ENCODE peak calls at places on chromosomes 11 and 22, in four cellular contexts. K, E, J and C are unnamed samples.

GRCh38 chr11:50077526-50077925 is 44.9 kb downstream of the OR4C45 start:
- DNase-seq in K (no peak), J (no peak), E (no peak), C (no peak)

GRCh38 chr22:37758698-37759097 is 49.0 kb upstream of the GCAT start:
- DNase-seq in K (no peak), E (no peak), J (no peak), C (no peak)

GRCh38 chr11:119629085-119629484 is 99.9 kb downstream of the NECTIN1 start:
- DNase-seq in K (no peak), E (no peak), J (no peak), C (no peak)

GRCh38 chr22:40120783-40121182 is 56.9 kb upstream of the TNRC6B start:
- DNase-seq in J (no peak), K (no peak), E (no peak), C (no peak)

GRCh38 chr22:47000256-47000655 is 237.8 kb downstream of the TBC1D22A start:
- DNase-seq in J (no peak), K (no peak), E (no peak), C (no peak)

GRCh38 chr22:45996241-45997076 is 19.5 kb upstream of the WNT7B start:
- DNase-seq in J (no peak), K (peak), E (peak), C (no peak)

GRCh38 chr22:47213571-47214230 is 451.3 kb downstream of the TBC1D22A start:
- DNase-seq in K (peak), J (peak), E (peak), C (no peak)

GRCh38 chr22:36252754-36253522 is at the start of gene APOL1:
- DNase-seq in J (no peak), K (peak), E (peak), C (no peak)

GRCh38 chr11:45180888-45181594 is 34.6 kb downstream of the PRDM11 start:
- DNase-seq in J (peak), K (peak), E (peak), C (no peak)

GRCh38 chr22:16601437-16602223 is 9.0 kb upstream of the CCT8L2 start:
- DNase-seq in E (peak), K (no peak), J (peak), C (no peak)

GRCh38 chr22:38402204-38402603 is 52.8 kb downstream of the KCNJ4 start:
- DNase-seq in E (no peak), J (no peak), K (no peak), C (no peak)

GRCh38 chr22:37560682-37561208 is 465 bp downstream of the CDC42EP1 start:
- DNase-seq in K (peak), J (peak), E (no peak), C (no peak)

GRCh38 chr11:131839326-131839725 is 468.9 kb downstream of the NTM start:
- DNase-seq in J (no peak), K (no peak), E (no peak), C (no peak)

GRCh38 chr11:113238721-113239120 is 75.7 kb upstream of the TTC12 start:
- DNase-seq in E (no peak), K (no peak), J (no peak), C (no peak)
- TF ChIP-seq CTCF in E (no peak), K (no peak), J (no peak), C (no peak)

GRCh38 chr22:29837780-29838598 is at the start of gene ASCC2:
- DNase-seq in E (peak), K (peak), J (peak), C (peak)
- TF ChIP-seq CTCF in E (no peak), K (no peak), J (no peak), C (no peak)

GRCh38 chr22:20260071-20260722 is 7.9 kb downstream of the RTN4R start:
- DNase-seq in K (no peak), E (no peak), J (no peak), C (no peak)

GRCh38 chr22:20256562-20257473 is 11.3 kb downstream of the RTN4R start:
- DNase-seq in J (no peak), E (no peak), K (no peak), C (no peak)

GRCh38 chr22:20259336-20259705 is 8.8 kb downstream of the RTN4R start:
- DNase-seq in J (no peak), E (no peak), K (no peak), C (no peak)

GRCh38 chr22:20257474-20258299 is 10.4 kb downstream of the RTN4R start:
- DNase-seq in E (no peak), J (no peak), K (no peak), C (no peak)

GRCh38 chr22:20258584-20259335 is 9.4 kb downstream of the RTN4R start:
- DNase-seq in E (no peak), J (peak), K (no peak), C (no peak)
- TF ChIP-seq CTCF in E (peak), J (peak), K (no peak), C (no peak)

GRCh38 chr11:76512851-76513653 is 68.2 kb downstream of the EMSY start:
- DNase-seq in E (peak), K (no peak), J (peak), C (no peak)
- TF ChIP-seq CTCF in E (no peak), K (peak), J (peak), C (no peak)

GRCh38 chr11:127074151-127074761 is 73.7 kb upstream of the KIRREL3 start:
- DNase-seq in K (peak), E (peak), J (peak), C (no peak)
- TF ChIP-seq CTCF in K (no peak), E (peak), J (peak), C (no peak)

GRCh38 chr11:2885017-2885675 is 429 bp downstream of the CDKN1C start:
- DNase-seq in E (peak), J (peak), K (peak), C (no peak)
- TF ChIP-seq CTCF in E (no peak), J (no peak), K (no peak), C (no peak)

DNA sequence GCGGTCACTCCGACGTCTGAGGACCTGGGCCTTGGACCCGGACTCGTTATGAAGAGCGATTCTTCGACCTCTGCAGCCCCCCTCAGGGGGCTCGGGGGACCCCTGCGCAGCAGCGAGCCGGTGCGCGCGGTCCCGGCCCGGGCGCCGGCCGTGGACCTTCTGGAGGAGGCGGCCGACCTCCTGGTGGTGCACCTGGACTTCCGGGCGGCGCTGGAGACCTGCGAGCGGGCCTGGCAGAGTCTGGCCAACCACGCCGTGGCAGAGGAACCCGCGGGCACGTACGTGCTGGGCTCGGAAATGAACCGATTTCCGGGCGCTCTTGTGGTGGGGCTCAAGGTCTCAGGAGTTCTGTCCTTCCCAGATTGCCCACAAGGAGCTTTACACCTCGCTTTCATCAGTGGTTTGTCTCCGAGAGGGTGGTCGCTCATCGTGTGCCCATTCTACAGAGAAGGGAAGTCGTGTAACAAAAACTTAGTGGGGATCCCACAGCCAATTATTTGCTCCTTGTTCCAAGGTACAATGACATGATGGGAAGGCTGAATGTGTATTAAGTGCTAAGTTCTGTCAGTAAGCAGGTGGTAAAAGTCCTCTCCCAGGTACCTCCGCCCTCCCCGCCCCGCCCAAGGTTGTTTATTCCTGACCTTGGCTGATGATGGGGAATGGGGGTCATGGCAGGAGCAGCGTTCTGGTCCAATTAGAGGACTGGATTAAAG is 695 bp downstream of the PEX26 start:
- DNase-seq in J (peak), K (peak), E (peak), C (no peak)
- TF ChIP-seq CTCF in J (no peak), K (no peak), E (no peak), C (no peak)

DNA sequence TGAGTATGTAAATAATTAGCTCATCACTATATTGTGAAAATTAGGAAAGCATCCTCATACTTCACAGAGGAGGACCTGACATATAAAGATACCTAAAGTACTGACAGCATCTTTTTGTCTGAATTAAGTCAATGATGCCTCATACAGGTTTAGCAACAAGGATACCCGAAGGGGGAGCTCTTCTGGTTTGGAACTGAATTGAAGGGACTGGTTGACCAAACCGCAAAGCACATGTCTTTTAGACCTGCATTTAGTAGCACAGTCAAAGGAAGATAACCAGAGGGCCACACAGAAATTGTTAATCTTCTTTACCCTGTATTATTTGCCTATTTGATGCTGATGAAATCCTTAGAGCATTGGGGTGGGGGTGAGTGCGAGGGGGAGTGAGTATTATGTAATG is 12.9 kb upstream of the WT1 start:
- DNase-seq in K (no peak), E (peak), J (peak), C (no peak)
- TF ChIP-seq CTCF in K (no peak), E (peak), J (peak), C (no peak)